ENCODE peak calls at places on chromosomes 3 and 15, in seven cellular contexts. K, U, R, Z, D, J and F are unnamed samples.

GRCh38 chr3:14137004-14137403 is 12.2 kb downstream of the TMEM43 start:
- DNase-seq in K (no peak), U (no peak), R (no peak), Z (no peak), D (peak), J (peak), F (no peak)

GRCh38 chr3:122271246-122271898 is 53.7 kb upstream of the CSTA start:
- DNase-seq in K (no peak), U (no peak), R (no peak), Z (peak), D (no peak), J (no peak), F (no peak)

GRCh38 chr3:98574157-98574556 is 19.3 kb downstream of the CPOX start:
- DNase-seq in K (no peak), U (no peak), R (no peak), Z (no peak), D (no peak), J (no peak), F (no peak)

GRCh38 chr3:120094776-120095225 is 554 bp upstream of the GSK3B start:
- DNase-seq in K (peak), U (peak), R (peak), Z (peak), D (peak), J (no peak), F (peak)

GRCh38 chr15:76339302-76340197 is 3.0 kb downstream of the ISL2 start:
- DNase-seq in K (peak), U (no peak), R (no peak), Z (no peak), D (no peak), J (no peak), F (no peak)

GRCh38 chr3:133944641-133945441 is 49.2 kb upstream of the RAB6B start:
- DNase-seq in K (peak), U (no peak), R (no peak), Z (no peak), D (peak), J (no peak), F (no peak)

GRCh38 chr15:61834076-61834697 is 226.1 kb downstream of the VPS13C start:
- DNase-seq in K (peak), U (peak), R (peak), Z (peak), D (peak), J (peak), F (peak)

GRCh38 chr3:103906808-103907207 is 1459.9 kb upstream of the ALCAM start:
- DNase-seq in K (no peak), U (no peak), R (no peak), Z (no peak), D (no peak), J (no peak), F (no peak)

GRCh38 chr3:77370413-77370812 is 330.5 kb downstream of the ROBO2 start:
- DNase-seq in K (peak), U (no peak), R (peak), Z (no peak), D (no peak), J (peak), F (no peak)

GRCh38 chr3:110296885-110297284 is 774.7 kb upstream of the NECTIN3 start:
- DNase-seq in K (peak), U (no peak), R (no peak), Z (no peak), D (no peak), J (no peak), F (no peak)

GRCh38 chr3:132164469-132165092 is 129.8 kb upstream of the CPNE4 start:
- DNase-seq in K (peak), U (peak), R (no peak), Z (no peak), D (no peak), J (no peak), F (no peak)

GRCh38 chr15:92780816-92781215 is 119.3 kb upstream of the CHD2 start:
- DNase-seq in K (no peak), U (no peak), R (no peak), Z (no peak), D (no peak), J (no peak), F (no peak)

GRCh38 chr3:36991147-36991546 is 1.8 kb downstream of the EPM2AIP1 start:
- DNase-seq in K (no peak), U (no peak), R (no peak), Z (no peak), D (no peak), J (no peak), F (no peak)

GRCh38 chr3:112046599-112046998 is 12.1 kb downstream of the TMPRSS7 start:
- DNase-seq in K (peak), U (no peak), R (no peak), Z (no peak), D (no peak), J (no peak), F (no peak)

GRCh38 chr3:44970916-44971490 is 5.0 kb downstream of the ZDHHC3 start:
- DNase-seq in K (no peak), U (no peak), R (no peak), Z (no peak), D (no peak), J (no peak), F (no peak)

GRCh38 chr3:44976002-44976815 is at the start of the genes EXOSC7 and ZDHHC3:
- DNase-seq in K (peak), U (peak), R (peak), Z (peak), D (peak), J (peak), F (peak)

GRCh38 chr3:44969779-44970178 is 6.2 kb downstream of the ZDHHC3 start:
- DNase-seq in K (no peak), U (no peak), R (no peak), Z (no peak), D (no peak), J (no peak), F (no peak)

GRCh38 chr3:44969170-44969569 is 6.8 kb downstream of the ZDHHC3 start:
- DNase-seq in K (no peak), U (no peak), R (no peak), Z (no peak), D (no peak), J (no peak), F (no peak)

GRCh38 chr3:44974406-44974805 is 1.6 kb downstream of the ZDHHC3 start:
- DNase-seq in K (no peak), U (no peak), R (no peak), Z (no peak), D (no peak), J (no peak), F (no peak)
- H3K4me3 ChIP-seq in K (no peak), U (peak), R (no peak), Z (peak), D (peak), J (no peak), F (peak)

DNA sequence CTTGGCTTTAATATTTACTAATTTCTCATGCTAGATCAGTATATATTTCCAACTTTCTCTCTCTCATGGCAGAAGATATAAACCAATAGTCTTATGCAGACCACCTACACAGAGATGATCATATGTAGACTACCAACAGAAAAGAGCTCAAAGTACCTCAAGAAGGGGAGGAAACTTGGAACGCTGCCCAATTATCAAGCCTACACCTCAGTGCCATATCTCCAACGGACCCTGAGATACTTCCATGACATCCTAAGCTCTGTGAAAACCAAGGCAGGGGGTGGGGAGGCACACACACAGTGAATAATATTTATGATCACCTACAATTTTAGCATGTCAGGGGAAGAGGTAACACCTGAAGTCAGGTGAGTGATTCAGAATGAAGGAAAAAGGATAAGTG is 100.6 kb downstream of the STAG1 start:
- DNase-seq in K (no peak), U (no peak), R (no peak), Z (no peak), D (no peak), J (no peak), F (no peak)
- H3K4me3 ChIP-seq in K (no peak), U (no peak), R (no peak), Z (no peak), D (no peak), J (no peak), F (no peak)

GRCh38 chr3:31919528-31919927 is 61.5 kb downstream of the OSBPL10 start:
- DNase-seq in K (no peak), U (no peak), R (no peak), Z (no peak), D (no peak), J (no peak), F (no peak)
- H3K4me3 ChIP-seq in K (no peak), U (no peak), R (no peak), Z (no peak), D (no peak), J (no peak), F (no peak)

GRCh38 chr15:41904487-41905359 is 10.9 kb upstream of the SPTBN5 start:
- DNase-seq in K (peak), U (peak), R (peak), Z (no peak), D (no peak), J (no peak), F (no peak)

GRCh38 chr15:41906608-41907007 is 12.8 kb upstream of the SPTBN5 start:
- DNase-seq in K (no peak), U (no peak), R (no peak), Z (no peak), D (no peak), J (no peak), F (no peak)

GRCh38 chr15:41905360-41905793 is 11.5 kb upstream of the SPTBN5 start:
- DNase-seq in K (no peak), U (no peak), R (no peak), Z (no peak), D (no peak), J (no peak), F (no peak)

GRCh38 chr15:41900526-41901380 is 6.9 kb upstream of the SPTBN5 start:
- DNase-seq in K (peak), U (no peak), R (no peak), Z (no peak), D (no peak), J (no peak), F (no peak)

DNA sequence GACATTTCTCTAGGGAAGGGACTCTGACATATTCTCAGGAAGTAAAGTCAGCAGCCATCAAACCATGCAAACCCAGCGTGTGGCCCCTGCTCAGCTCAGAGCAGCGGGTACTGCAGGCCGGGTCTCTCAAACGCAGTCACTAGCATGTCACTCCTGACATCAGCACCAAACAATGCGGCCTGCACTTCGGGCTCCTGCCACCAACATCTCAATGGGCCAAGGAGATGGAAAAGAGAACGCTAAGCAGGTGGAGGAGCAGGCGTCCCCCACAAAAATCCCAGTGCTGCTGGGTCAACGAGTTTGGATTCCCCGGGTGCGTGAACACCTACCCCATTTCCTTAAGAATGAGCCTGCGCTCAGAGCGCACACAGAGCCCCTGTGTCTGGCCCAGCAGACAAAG is 9.9 kb upstream of the SPTBN5 start:
- DNase-seq in K (no peak), U (no peak), R (no peak), Z (no peak), D (no peak), J (no peak), F (no peak)
- H3K4me3 ChIP-seq in K (no peak), U (no peak), R (no peak), Z (no peak), D (no peak), J (no peak), F (no peak)

DNA sequence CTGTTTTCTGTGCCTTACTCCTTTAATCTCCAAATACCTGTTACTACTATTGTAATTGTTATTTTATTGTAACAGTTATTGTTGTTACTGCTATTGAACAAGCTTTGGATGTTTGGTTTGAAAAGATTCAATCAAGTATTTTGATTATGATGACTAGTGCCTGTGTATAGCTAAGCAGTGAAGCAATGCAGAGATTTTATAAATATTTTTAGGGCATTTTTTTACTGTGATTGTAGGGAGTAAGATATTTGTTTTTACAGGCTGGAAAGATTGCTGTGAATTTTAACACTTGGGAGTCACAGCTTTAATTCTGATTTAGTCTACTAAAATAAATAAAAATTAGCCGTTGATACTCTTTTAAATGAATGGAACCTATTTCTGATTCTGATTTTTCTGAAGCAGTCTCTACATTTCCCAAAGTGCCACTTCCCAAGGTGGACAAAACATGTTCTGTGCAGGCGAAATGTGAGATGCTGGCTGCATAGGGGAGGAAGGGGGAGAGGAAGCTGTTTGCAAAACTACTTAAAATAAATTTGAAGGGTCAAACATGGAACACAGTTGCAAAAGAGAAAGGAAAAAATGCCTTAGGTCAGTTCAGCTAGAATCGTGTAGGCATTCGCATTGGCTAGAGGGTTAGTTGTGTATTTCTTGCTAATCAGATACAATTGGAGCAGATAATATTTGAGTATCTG is 25.6 kb downstream of the EEFSEC start:
- DNase-seq in K (no peak), U (no peak), R (no peak), Z (peak), D (no peak), J (no peak), F (no peak)
- H3K4me3 ChIP-seq in K (no peak), U (no peak), R (peak), Z (no peak), D (peak), J (no peak), F (no peak)